ENCODE peak calls at places on chromosomes 5 and 9, in nine cellular contexts. One of them, this sample, is unnamed.
A peak's percentile ranks its signal among the peaks of the same experiment; 100 is the strongest.

GRCh38 chr9:26012797-26013594 is 334.8 kb upstream of the TUSC1 start:
- DNase-seq in ascending aorta: no peak
- DNase-seq in mammary epithelial cell: no peak
- DNase-seq in heart left ventricle: no peak
- DNase-seq in pancreas: no peak
- DNase-seq in psoas muscle: no peak
- DNase-seq in upper lobe of right lung: no peak
- DNase-seq in spleen: no peak
- DNase-seq in transverse colon: no peak
- DNase-seq in this sample: no peak

GRCh38 chr5:178113141-178113787 is at the start of gene N4BP3:
- DNase-seq in ascending aorta: no peak
- DNase-seq in mammary epithelial cell: peak; percentile 82
- DNase-seq in heart left ventricle: peak; percentile 77
- DNase-seq in pancreas: peak; percentile 78
- DNase-seq in psoas muscle: peak; percentile 65
- DNase-seq in upper lobe of right lung: peak; percentile 87
- DNase-seq in spleen: peak; percentile 92
- DNase-seq in transverse colon: peak; percentile 79
- DNase-seq in this sample: peak; percentile 74

GRCh38 chr5:57429513-57430120 is 53.0 kb downstream of the ACTBL2 start:
- DNase-seq in ascending aorta: no peak
- DNase-seq in mammary epithelial cell: no peak
- DNase-seq in heart left ventricle: no peak
- DNase-seq in pancreas: no peak
- DNase-seq in psoas muscle: no peak
- DNase-seq in upper lobe of right lung: no peak
- DNase-seq in spleen: no peak
- DNase-seq in transverse colon: no peak
- DNase-seq in this sample: no peak

GRCh38 chr9:106697390-106697789 is 165.6 kb upstream of the ZNF462 start:
- DNase-seq in ascending aorta: no peak
- DNase-seq in mammary epithelial cell: peak; percentile 6
- DNase-seq in heart left ventricle: no peak
- DNase-seq in pancreas: no peak
- DNase-seq in psoas muscle: no peak
- DNase-seq in upper lobe of right lung: no peak
- DNase-seq in spleen: no peak
- DNase-seq in transverse colon: no peak
- DNase-seq in this sample: no peak

GRCh38 chr9:89619739-89620138 is 14.9 kb downstream of the GADD45G start:
- DNase-seq in ascending aorta: no peak
- DNase-seq in mammary epithelial cell: no peak
- DNase-seq in heart left ventricle: no peak
- DNase-seq in pancreas: no peak
- DNase-seq in psoas muscle: no peak
- DNase-seq in upper lobe of right lung: no peak
- DNase-seq in spleen: no peak
- DNase-seq in transverse colon: no peak
- DNase-seq in this sample: no peak

GRCh38 chr9:69083321-69083720 is 47.8 kb downstream of the FXN start:
- DNase-seq in ascending aorta: no peak
- DNase-seq in mammary epithelial cell: no peak
- DNase-seq in heart left ventricle: no peak
- DNase-seq in pancreas: no peak
- DNase-seq in psoas muscle: no peak
- DNase-seq in upper lobe of right lung: no peak
- DNase-seq in spleen: no peak
- DNase-seq in transverse colon: no peak
- DNase-seq in this sample: no peak

GRCh38 chr9:25864509-25864908 is 186.3 kb upstream of the TUSC1 start:
- DNase-seq in ascending aorta: no peak
- DNase-seq in mammary epithelial cell: no peak
- DNase-seq in heart left ventricle: no peak
- DNase-seq in pancreas: no peak
- DNase-seq in psoas muscle: no peak
- DNase-seq in upper lobe of right lung: no peak
- DNase-seq in spleen: no peak
- DNase-seq in transverse colon: no peak
- DNase-seq in this sample: no peak

GRCh38 chr9:125995006-125995405 is 247.8 kb downstream of the PBX3 start:
- DNase-seq in ascending aorta: no peak
- DNase-seq in mammary epithelial cell: no peak
- DNase-seq in heart left ventricle: no peak
- DNase-seq in pancreas: no peak
- DNase-seq in psoas muscle: no peak
- DNase-seq in upper lobe of right lung: no peak
- DNase-seq in spleen: no peak
- DNase-seq in transverse colon: no peak
- DNase-seq in this sample: peak; percentile 18

GRCh38 chr5:146564036-146564762 is 48.2 kb upstream of the GPR151 start:
- DNase-seq in ascending aorta: no peak
- DNase-seq in mammary epithelial cell: peak; percentile 70
- DNase-seq in heart left ventricle: no peak
- DNase-seq in pancreas: no peak
- DNase-seq in psoas muscle: no peak
- DNase-seq in upper lobe of right lung: no peak
- DNase-seq in spleen: no peak
- DNase-seq in transverse colon: no peak
- DNase-seq in this sample: no peak

GRCh38 chr5:42309865-42310264 is 113.4 kb upstream of the GHR start:
- DNase-seq in ascending aorta: no peak
- DNase-seq in mammary epithelial cell: no peak
- DNase-seq in heart left ventricle: no peak
- DNase-seq in pancreas: no peak
- DNase-seq in psoas muscle: no peak
- DNase-seq in upper lobe of right lung: no peak
- DNase-seq in spleen: no peak
- DNase-seq in transverse colon: no peak
- DNase-seq in this sample: no peak

DNA sequence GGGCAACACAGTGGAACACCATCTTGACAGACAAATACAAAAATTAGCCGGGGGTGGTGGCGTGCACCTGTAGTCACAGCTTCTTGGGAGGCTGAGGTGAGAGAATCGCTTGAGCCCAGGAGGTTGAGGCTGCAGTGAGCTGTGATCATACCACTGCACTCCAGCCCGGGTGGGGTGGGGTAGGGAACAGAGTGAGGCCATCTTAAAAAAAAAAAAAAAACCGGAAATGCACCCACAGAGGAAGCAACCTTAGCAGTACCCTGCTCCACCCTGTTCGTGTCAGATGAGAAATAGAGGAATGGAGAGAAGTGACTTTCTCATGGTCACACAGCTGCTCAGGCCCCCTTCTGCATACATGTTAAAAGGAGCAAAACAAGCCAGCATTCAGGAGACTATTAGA is 40.8 kb downstream of the CYFIP2 start:
- DNase-seq in ascending aorta: no peak
- DNase-seq in mammary epithelial cell: no peak
- DNase-seq in heart left ventricle: no peak
- DNase-seq in pancreas: no peak
- DNase-seq in psoas muscle: no peak
- DNase-seq in upper lobe of right lung: no peak
- DNase-seq in spleen: no peak
- DNase-seq in transverse colon: no peak
- DNase-seq in this sample: no peak
- H3K36me3 ChIP-seq in ascending aorta: peaks cover 12% of the 10 kb centered on the region
- H3K36me3 ChIP-seq in mammary epithelial cell: no peaks in the 10 kb centered on the region
- H3K36me3 ChIP-seq in heart left ventricle: peaks cover 23% of the 10 kb centered on the region
- H3K36me3 ChIP-seq in pancreas: no peaks in the 10 kb centered on the region
- H3K36me3 ChIP-seq in psoas muscle: no peaks in the 10 kb centered on the region
- H3K36me3 ChIP-seq in upper lobe of right lung: no peaks in the 10 kb centered on the region
- H3K36me3 ChIP-seq in spleen: peaks cover 88% of the 10 kb centered on the region
- H3K36me3 ChIP-seq in transverse colon: no peaks in the 10 kb centered on the region
- H3K36me3 ChIP-seq in this sample: peaks cover 25% of the 10 kb centered on the region

GRCh38 chr5:2753452-2754409 is 2.3 kb upstream of the IRX2 start:
- DNase-seq in ascending aorta: no peak
- DNase-seq in mammary epithelial cell: peak; percentile 8
- DNase-seq in heart left ventricle: no peak
- DNase-seq in pancreas: no peak
- DNase-seq in psoas muscle: no peak
- DNase-seq in upper lobe of right lung: no peak
- DNase-seq in spleen: no peak
- DNase-seq in transverse colon: no peak
- DNase-seq in this sample: no peak

GRCh38 chr5:2752059-2752874 is 790 bp upstream of the IRX2 start:
- DNase-seq in ascending aorta: no peak
- DNase-seq in mammary epithelial cell: peak; percentile 56
- DNase-seq in heart left ventricle: peak; percentile 64
- DNase-seq in pancreas: no peak
- DNase-seq in psoas muscle: no peak
- DNase-seq in upper lobe of right lung: peak; percentile 90
- DNase-seq in spleen: no peak
- DNase-seq in transverse colon: no peak
- DNase-seq in this sample: peak; percentile 86

GRCh38 chr5:2754621-2755370 is 3.3 kb upstream of the IRX2 start:
- DNase-seq in ascending aorta: no peak
- DNase-seq in mammary epithelial cell: peak; percentile 20
- DNase-seq in heart left ventricle: no peak
- DNase-seq in pancreas: no peak
- DNase-seq in psoas muscle: no peak
- DNase-seq in upper lobe of right lung: peak; percentile 76
- DNase-seq in spleen: no peak
- DNase-seq in transverse colon: no peak
- DNase-seq in this sample: peak; percentile 61

GRCh38 chr5:2751592-2752021 is at the start of gene IRX2:
- DNase-seq in ascending aorta: no peak
- DNase-seq in mammary epithelial cell: peak; percentile 96
- DNase-seq in heart left ventricle: peak; percentile 85
- DNase-seq in pancreas: peak; percentile 49
- DNase-seq in psoas muscle: peak; percentile 48
- DNase-seq in upper lobe of right lung: peak; percentile 95
- DNase-seq in spleen: no peak
- DNase-seq in transverse colon: peak; percentile 32
- DNase-seq in this sample: peak; percentile 93

DNA sequence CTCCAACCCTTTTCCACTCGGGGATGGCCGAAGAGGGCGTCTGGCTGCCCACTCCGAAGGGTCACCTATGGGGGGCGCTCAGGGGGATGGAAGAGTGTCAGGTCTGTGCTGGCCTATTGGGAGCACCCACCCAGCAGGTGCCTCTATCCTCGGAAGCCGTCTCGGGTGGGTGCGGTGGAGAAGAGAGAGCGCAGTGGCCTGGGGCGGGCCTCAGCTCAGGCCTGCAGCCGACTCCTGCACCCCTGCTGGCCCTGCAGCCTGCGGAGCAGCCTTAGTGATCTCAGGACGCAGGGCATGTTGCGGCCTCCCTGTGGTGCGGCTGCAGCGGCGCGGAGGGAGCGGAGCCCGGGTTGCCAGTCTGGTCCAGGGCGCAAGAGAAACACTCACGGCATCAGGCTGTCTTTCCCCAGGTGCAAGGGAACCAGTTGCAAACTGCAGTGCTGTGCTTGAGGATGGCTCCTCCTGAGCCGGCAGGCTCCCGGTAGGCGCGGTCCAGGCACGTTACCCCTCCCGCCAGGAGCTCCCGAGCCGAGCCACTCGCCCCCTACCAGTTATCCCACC is 1.5 kb upstream of the IRX2 start:
- DNase-seq in ascending aorta: no peak
- DNase-seq in mammary epithelial cell: peak; percentile 54
- DNase-seq in heart left ventricle: no peak
- DNase-seq in pancreas: no peak
- DNase-seq in psoas muscle: no peak
- DNase-seq in upper lobe of right lung: no peak
- DNase-seq in spleen: no peak
- DNase-seq in transverse colon: no peak
- DNase-seq in this sample: peak; percentile 52
- TF ChIP-seq CTCF in ascending aorta: no peak
- TF ChIP-seq CTCF in mammary epithelial cell: no peak
- TF ChIP-seq CTCF in heart left ventricle: no peak
- TF ChIP-seq CTCF in pancreas: no peak
- TF ChIP-seq CTCF in psoas muscle: no peak
- TF ChIP-seq CTCF in upper lobe of right lung: peak; percentile 5
- TF ChIP-seq CTCF in spleen: no peak
- TF ChIP-seq CTCF in transverse colon: no peak
- TF ChIP-seq CTCF in this sample: no peak

DNA sequence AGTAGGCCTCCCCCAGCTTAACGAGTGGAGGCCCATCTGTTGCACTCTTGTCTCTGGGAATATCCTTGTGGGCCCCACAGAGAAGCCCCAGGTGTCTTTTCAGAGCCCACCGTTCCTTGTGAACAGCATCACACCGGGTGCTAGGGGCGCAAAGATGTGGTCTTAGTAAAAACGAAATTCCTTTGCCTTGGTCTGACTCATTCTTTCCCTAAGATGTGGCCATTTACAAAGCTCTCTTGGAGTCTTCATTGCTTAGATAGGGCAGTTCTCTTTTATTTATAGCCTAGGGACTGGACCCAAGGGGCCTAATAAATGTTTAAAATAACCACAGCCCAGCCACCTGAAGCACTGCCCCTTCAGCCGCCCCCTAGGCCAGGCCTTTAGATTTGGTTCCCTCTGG is 52.8 kb upstream of the RPL26L1 start:
- DNase-seq in ascending aorta: no peak
- DNase-seq in mammary epithelial cell: no peak
- DNase-seq in heart left ventricle: no peak
- DNase-seq in pancreas: no peak
- DNase-seq in psoas muscle: no peak
- DNase-seq in upper lobe of right lung: no peak
- DNase-seq in spleen: no peak
- DNase-seq in transverse colon: no peak
- DNase-seq in this sample: no peak
- H3K27ac ChIP-seq in ascending aorta: peak overlapping the region; percentile 97
- H3K27ac ChIP-seq in mammary epithelial cell: no peak overlapping the region
- H3K27ac ChIP-seq in heart left ventricle: no peak overlapping the region
- H3K27ac ChIP-seq in pancreas: peak overlapping the region; percentile 99
- H3K27ac ChIP-seq in psoas muscle: peak overlapping the region; percentile 36
- H3K27ac ChIP-seq in upper lobe of right lung: peak overlapping the region; percentile 91
- H3K27ac ChIP-seq in spleen: no peak overlapping the region
- H3K27ac ChIP-seq in transverse colon: peak overlapping the region; percentile 95
- H3K27ac ChIP-seq in this sample: peak overlapping the region; percentile 89

GRCh38 chr9:113593682-113594281 is 130.3 kb downstream of the RGS3 start:
- DNase-seq in ascending aorta: peak; percentile 96
- DNase-seq in mammary epithelial cell: peak; percentile 97
- DNase-seq in heart left ventricle: peak; percentile 95
- DNase-seq in pancreas: peak; percentile 94
- DNase-seq in psoas muscle: peak; percentile 91
- DNase-seq in upper lobe of right lung: peak; percentile 82
- DNase-seq in spleen: peak; percentile 88
- DNase-seq in transverse colon: peak; percentile 76
- DNase-seq in this sample: peak; percentile 83

GRCh38 chr9:113594484-113595299 is 131.2 kb downstream of the RGS3 start:
- DNase-seq in ascending aorta: no peak
- DNase-seq in mammary epithelial cell: no peak
- DNase-seq in heart left ventricle: peak; percentile 68
- DNase-seq in pancreas: peak; percentile 65
- DNase-seq in psoas muscle: no peak
- DNase-seq in upper lobe of right lung: no peak
- DNase-seq in spleen: peak; percentile 78
- DNase-seq in transverse colon: no peak
- DNase-seq in this sample: peak; percentile 29

GRCh38 chr9:113590991-113591898 is 127.7 kb downstream of the RGS3 start:
- DNase-seq in ascending aorta: no peak
- DNase-seq in mammary epithelial cell: peak; percentile 58
- DNase-seq in heart left ventricle: peak; percentile 90
- DNase-seq in pancreas: peak; percentile 81
- DNase-seq in psoas muscle: peak; percentile 81
- DNase-seq in upper lobe of right lung: peak; percentile 79
- DNase-seq in spleen: peak; percentile 90
- DNase-seq in transverse colon: peak; percentile 78
- DNase-seq in this sample: peak; percentile 74

GRCh38 chr9:113591899-113592625 is 128.5 kb downstream of the RGS3 start:
- DNase-seq in ascending aorta: no peak
- DNase-seq in mammary epithelial cell: no peak
- DNase-seq in heart left ventricle: no peak
- DNase-seq in pancreas: no peak
- DNase-seq in psoas muscle: no peak
- DNase-seq in upper lobe of right lung: no peak
- DNase-seq in spleen: peak; percentile 27
- DNase-seq in transverse colon: no peak
- DNase-seq in this sample: peak; percentile 15

GRCh38 chr9:113592806-113593575 is 129.5 kb downstream of the RGS3 start:
- DNase-seq in ascending aorta: no peak
- DNase-seq in mammary epithelial cell: no peak
- DNase-seq in heart left ventricle: peak; percentile 7
- DNase-seq in pancreas: no peak
- DNase-seq in psoas muscle: no peak
- DNase-seq in upper lobe of right lung: no peak
- DNase-seq in spleen: no peak
- DNase-seq in transverse colon: no peak
- DNase-seq in this sample: no peak
- H3K36me3 ChIP-seq in ascending aorta: peaks cover 40% of the 10 kb centered on the region
- H3K36me3 ChIP-seq in mammary epithelial cell: peaks cover 2% of the 10 kb centered on the region
- H3K36me3 ChIP-seq in heart left ventricle: peaks cover 43% of the 10 kb centered on the region
- H3K36me3 ChIP-seq in pancreas: peaks cover 7% of the 10 kb centered on the region
- H3K36me3 ChIP-seq in psoas muscle: no peaks in the 10 kb centered on the region
- H3K36me3 ChIP-seq in upper lobe of right lung: peaks cover 37% of the 10 kb centered on the region
- H3K36me3 ChIP-seq in spleen: peaks cover 84% of the 10 kb centered on the region
- H3K36me3 ChIP-seq in transverse colon: peaks cover 12% of the 10 kb centered on the region
- H3K36me3 ChIP-seq in this sample: peaks cover 55% of the 10 kb centered on the region

This sample was measured in lower lobe of right lung.